ENCODE peak calls at places on chromosome 1, in five cellular contexts. One of them, this sample, is unnamed.

GRCh38 chr1:11407301-11407994 is 71.5 kb upstream of the DISP3 start:
- DNase-seq in naive thymus-derived CD4-positive, alpha-beta T cell: no peak
- DNase-seq in A673: no peak
- DNase-seq in transverse colon: no peak
- DNase-seq in colonic mucosa: no peak
- DNase-seq in this sample: no peak

GRCh38 chr1:14095001-14095400 is 395.0 kb downstream of the PRDM2 start:
- DNase-seq in naive thymus-derived CD4-positive, alpha-beta T cell: no peak
- DNase-seq in transverse colon: no peak
- DNase-seq in colonic mucosa: no peak
- DNase-seq in A673: peak; percentile 68
- DNase-seq in this sample: no peak

GRCh38 chr1:32398401-32398800 is 4.2 kb upstream of the BSDC1 start:
- DNase-seq in A673: no peak
- DNase-seq in naive thymus-derived CD4-positive, alpha-beta T cell: no peak
- DNase-seq in colonic mucosa: no peak
- DNase-seq in transverse colon: no peak
- DNase-seq in this sample: no peak

GRCh38 chr1:220528049-220528678 is at the start of gene MARK1:
- DNase-seq in transverse colon: peak; percentile 58
- DNase-seq in A673: peak; percentile 62
- DNase-seq in naive thymus-derived CD4-positive, alpha-beta T cell: peak; percentile 26
- DNase-seq in colonic mucosa: peak; percentile 47
- DNase-seq in this sample: no peak

GRCh38 chr1:154186852-154187501 is 4.9 kb downstream of the TPM3 start:
- DNase-seq in A673: no peak
- DNase-seq in naive thymus-derived CD4-positive, alpha-beta T cell: no peak
- DNase-seq in colonic mucosa: no peak
- DNase-seq in transverse colon: no peak
- DNase-seq in this sample: peak; percentile 46

GRCh38 chr1:16209847-16210407 is 2.5 kb downstream of the ARHGEF19 start:
- DNase-seq in transverse colon: no peak
- DNase-seq in A673: no peak
- DNase-seq in naive thymus-derived CD4-positive, alpha-beta T cell: no peak
- DNase-seq in colonic mucosa: no peak
- DNase-seq in this sample: no peak

GRCh38 chr1:99180343-99180808 is 83.9 kb upstream of the PLPPR4 start:
- DNase-seq in naive thymus-derived CD4-positive, alpha-beta T cell: peak; percentile 39
- DNase-seq in transverse colon: peak; percentile 71
- DNase-seq in A673: peak; percentile 87
- DNase-seq in colonic mucosa: peak; percentile 80
- DNase-seq in this sample: peak; percentile 57

GRCh38 chr1:5921671-5922070 is 70.6 kb downstream of the NPHP4 start:
- DNase-seq in transverse colon: no peak
- DNase-seq in colonic mucosa: no peak
- DNase-seq in naive thymus-derived CD4-positive, alpha-beta T cell: no peak
- DNase-seq in A673: no peak
- DNase-seq in this sample: no peak

GRCh38 chr1:212612251-212612961 is 3.8 kb downstream of the ATF3 start:
- DNase-seq in A673: peak; percentile 71
- DNase-seq in colonic mucosa: no peak
- DNase-seq in transverse colon: no peak
- DNase-seq in naive thymus-derived CD4-positive, alpha-beta T cell: no peak
- DNase-seq in this sample: no peak

GRCh38 chr1:55005351-55006140 is 6.8 kb downstream of the BSND start:
- DNase-seq in naive thymus-derived CD4-positive, alpha-beta T cell: no peak
- DNase-seq in A673: peak; percentile 38
- DNase-seq in colonic mucosa: no peak
- DNase-seq in transverse colon: no peak
- DNase-seq in this sample: no peak

GRCh38 chr1:11478571-11479374 is at the start of gene DISP3:
- DNase-seq in naive thymus-derived CD4-positive, alpha-beta T cell: peak; percentile 79
- DNase-seq in colonic mucosa: peak; percentile 50
- DNase-seq in A673: peak; percentile 92
- DNase-seq in transverse colon: peak; percentile 38
- DNase-seq in this sample: peak; percentile 87

DNA sequence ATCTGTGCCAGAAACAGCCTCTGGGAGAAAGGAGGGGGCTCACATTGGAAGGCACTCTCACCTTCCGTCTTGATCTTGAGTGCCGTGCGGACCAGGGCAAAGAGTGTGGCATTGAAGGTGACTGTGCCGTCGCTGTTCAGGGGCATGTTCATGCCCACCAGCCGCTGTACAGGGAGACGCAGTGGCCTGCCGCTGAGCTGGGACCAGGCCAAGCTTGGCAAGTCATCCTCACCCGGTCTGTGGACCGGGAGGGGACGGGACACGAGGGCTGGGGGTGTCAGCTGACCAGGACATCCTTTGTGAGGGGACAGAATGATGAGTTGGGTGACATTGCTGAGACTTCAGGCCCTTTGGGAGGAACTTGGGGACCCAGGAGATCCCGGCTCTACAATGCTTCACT is 25.0 kb upstream of the KIF21B start:
- DNase-seq in colonic mucosa: no peak
- DNase-seq in transverse colon: no peak
- DNase-seq in A673: no peak
- DNase-seq in naive thymus-derived CD4-positive, alpha-beta T cell: no peak
- DNase-seq in this sample: no peak
- H3K4me3 ChIP-seq in colonic mucosa: no peak overlapping the region
- H3K4me3 ChIP-seq in transverse colon: no peak overlapping the region
- H3K4me3 ChIP-seq in A673: no peak overlapping the region
- H3K4me3 ChIP-seq in naive thymus-derived CD4-positive, alpha-beta T cell: no peak overlapping the region
- H3K4me3 ChIP-seq in this sample: no peak overlapping the region

GRCh38 chr1:21229246-21230000 is 52.7 kb upstream of the EIF4G3 start:
- DNase-seq in naive thymus-derived CD4-positive, alpha-beta T cell: no peak
- DNase-seq in A673: no peak
- DNase-seq in colonic mucosa: no peak
- DNase-seq in transverse colon: no peak
- DNase-seq in this sample: no peak

GRCh38 chr1:21233480-21233879 is 56.8 kb downstream of the ECE1 start:
- DNase-seq in colonic mucosa: no peak
- DNase-seq in A673: no peak
- DNase-seq in transverse colon: no peak
- DNase-seq in naive thymus-derived CD4-positive, alpha-beta T cell: no peak
- DNase-seq in this sample: no peak

GRCh38 chr1:21234779-21235178 is 55.5 kb downstream of the ECE1 start:
- DNase-seq in transverse colon: no peak
- DNase-seq in colonic mucosa: no peak
- DNase-seq in A673: no peak
- DNase-seq in naive thymus-derived CD4-positive, alpha-beta T cell: no peak
- DNase-seq in this sample: no peak

GRCh38 chr1:21236178-21236577 is 54.1 kb downstream of the ECE1 start:
- DNase-seq in naive thymus-derived CD4-positive, alpha-beta T cell: no peak
- DNase-seq in colonic mucosa: no peak
- DNase-seq in transverse colon: no peak
- DNase-seq in A673: no peak
- DNase-seq in this sample: no peak

GRCh38 chr1:21232044-21232443 is 55.3 kb upstream of the EIF4G3 start:
- DNase-seq in colonic mucosa: peak; percentile 67
- DNase-seq in naive thymus-derived CD4-positive, alpha-beta T cell: no peak
- DNase-seq in transverse colon: peak; percentile 40
- DNase-seq in A673: peak; percentile 71
- DNase-seq in this sample: peak; percentile 68
- H3K4me1 ChIP-seq in colonic mucosa: no peaks in the 10 kb centered on the region
- H3K4me1 ChIP-seq in naive thymus-derived CD4-positive, alpha-beta T cell: no peaks in the 10 kb centered on the region
- H3K4me1 ChIP-seq in transverse colon: no peaks in the 10 kb centered on the region
- H3K4me1 ChIP-seq in A673: no peaks in the 10 kb centered on the region
- H3K4me1 ChIP-seq in this sample: peaks cover 5% of the 10 kb centered on the region

DNA sequence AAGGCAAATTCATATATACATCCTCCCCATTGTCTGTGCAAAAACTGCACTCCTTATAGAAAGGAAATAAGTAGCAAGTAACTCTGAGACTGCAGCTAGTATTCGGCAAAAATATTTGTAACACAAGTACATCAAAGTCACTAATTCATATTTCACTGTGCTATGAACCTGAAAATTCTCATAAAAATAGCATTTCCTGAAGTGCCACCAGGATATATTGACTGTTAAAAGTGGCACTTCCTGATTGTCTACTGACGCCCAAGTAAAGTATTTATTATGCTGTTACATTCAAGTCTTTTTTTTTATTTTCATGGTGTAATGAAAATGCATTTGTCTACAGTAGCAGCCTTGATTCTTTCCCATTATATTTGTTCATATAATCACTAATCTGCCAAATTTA is 673.8 kb downstream of the PTPRC start:
- DNase-seq in colonic mucosa: no peak
- DNase-seq in transverse colon: no peak
- DNase-seq in naive thymus-derived CD4-positive, alpha-beta T cell: no peak
- DNase-seq in A673: peak; percentile 90
- DNase-seq in this sample: no peak
- H3K4me3 ChIP-seq in colonic mucosa: no peak overlapping the region
- H3K4me3 ChIP-seq in transverse colon: no peak overlapping the region
- H3K4me3 ChIP-seq in naive thymus-derived CD4-positive, alpha-beta T cell: no peak overlapping the region
- H3K4me3 ChIP-seq in A673: no peak overlapping the region
- H3K4me3 ChIP-seq in this sample: no peak overlapping the region

GRCh38 chr1:27612718-27613117 is 8.8 kb upstream of the AHDC1 start:
- DNase-seq in naive thymus-derived CD4-positive, alpha-beta T cell: no peak
- DNase-seq in transverse colon: no peak
- DNase-seq in colonic mucosa: no peak
- DNase-seq in A673: no peak
- DNase-seq in this sample: no peak
- H3K4me1 ChIP-seq in naive thymus-derived CD4-positive, alpha-beta T cell: peaks cover 57% of the 10 kb centered on the region
- H3K4me1 ChIP-seq in transverse colon: no peaks in the 10 kb centered on the region
- H3K4me1 ChIP-seq in colonic mucosa: no peaks in the 10 kb centered on the region
- H3K4me1 ChIP-seq in A673: no peaks in the 10 kb centered on the region
- H3K4me1 ChIP-seq in this sample: peaks cover 9% of the 10 kb centered on the region

GRCh38 chr1:40844887-40845878 is 17.0 kb downstream of the CITED4 start:
- DNase-seq in transverse colon: no peak
- DNase-seq in naive thymus-derived CD4-positive, alpha-beta T cell: no peak
- DNase-seq in colonic mucosa: no peak
- DNase-seq in A673: no peak
- DNase-seq in this sample: no peak
- H3K4me3 ChIP-seq in transverse colon: no peak overlapping the region
- H3K4me3 ChIP-seq in naive thymus-derived CD4-positive, alpha-beta T cell: no peak overlapping the region
- H3K4me3 ChIP-seq in colonic mucosa: no peak overlapping the region
- H3K4me3 ChIP-seq in A673: no peak overlapping the region
- H3K4me3 ChIP-seq in this sample: no peak overlapping the region